ENCODE peak calls at places on chromosomes 3 and 15, in six cellular contexts. T is K562, L is H1, C is HepG2, E is GM12891, V is GM12878. Y is an unnamed sample.

GRCh38 chr15:62547584-62547983 is 382.5 kb upstream of the C2CD4B start:
- DNase-seq in L (no peak), E (no peak), V (no peak), C (no peak), T (no peak), Y (no peak)

GRCh38 chr3:151282921-151283320 is 4.6 kb upstream of the P2RY14 start:
- DNase-seq in E (peak), V (no peak), L (no peak), T (peak), C (peak), Y (peak)

GRCh38 chr15:80199869-80200268 is 47.1 kb downstream of the FAH start:
- DNase-seq in L (no peak), C (no peak), V (no peak), T (no peak), E (no peak), Y (no peak)

GRCh38 chr3:165669967-165670366 is 167.3 kb downstream of the BCHE start:
- DNase-seq in V (no peak), T (no peak), L (no peak), C (no peak), E (no peak), Y (no peak)

GRCh38 chr15:42679285-42680141 is 57.4 kb downstream of the CDAN1 start:
- DNase-seq in C (no peak), E (no peak), V (no peak), T (no peak), L (no peak), Y (no peak)

GRCh38 chr3:51948016-51948580 is 5.9 kb downstream of the PARP3 start:
- DNase-seq in T (no peak), L (no peak), V (no peak), C (no peak), E (no peak), Y (no peak)

GRCh38 chr3:53551324-53551723 is 56.9 kb downstream of the CACNA1D start:
- DNase-seq in E (no peak), L (no peak), T (no peak), V (no peak), C (no peak), Y (no peak)

GRCh38 chr3:197749315-197749600 is 425 bp upstream of the FYTTD1 start:
- DNase-seq in V (no peak), C (no peak), E (peak), T (peak), L (no peak), Y (no peak)

GRCh38 chr15:53658827-53659226 is 100.6 kb downstream of the WDR72 start:
- DNase-seq in T (no peak), E (no peak), C (no peak), L (no peak), V (no peak), Y (no peak)

GRCh38 chr3:63279442-63279841 is 1.3 kb downstream of the SYNPR start:
- DNase-seq in E (no peak), C (no peak), V (no peak), T (no peak), L (no peak), Y (no peak)

GRCh38 chr15:58383876-58384275 is 47.9 kb upstream of the LIPC start:
- DNase-seq in L (peak), V (no peak), C (no peak), E (no peak), T (no peak), Y (no peak)

DNA sequence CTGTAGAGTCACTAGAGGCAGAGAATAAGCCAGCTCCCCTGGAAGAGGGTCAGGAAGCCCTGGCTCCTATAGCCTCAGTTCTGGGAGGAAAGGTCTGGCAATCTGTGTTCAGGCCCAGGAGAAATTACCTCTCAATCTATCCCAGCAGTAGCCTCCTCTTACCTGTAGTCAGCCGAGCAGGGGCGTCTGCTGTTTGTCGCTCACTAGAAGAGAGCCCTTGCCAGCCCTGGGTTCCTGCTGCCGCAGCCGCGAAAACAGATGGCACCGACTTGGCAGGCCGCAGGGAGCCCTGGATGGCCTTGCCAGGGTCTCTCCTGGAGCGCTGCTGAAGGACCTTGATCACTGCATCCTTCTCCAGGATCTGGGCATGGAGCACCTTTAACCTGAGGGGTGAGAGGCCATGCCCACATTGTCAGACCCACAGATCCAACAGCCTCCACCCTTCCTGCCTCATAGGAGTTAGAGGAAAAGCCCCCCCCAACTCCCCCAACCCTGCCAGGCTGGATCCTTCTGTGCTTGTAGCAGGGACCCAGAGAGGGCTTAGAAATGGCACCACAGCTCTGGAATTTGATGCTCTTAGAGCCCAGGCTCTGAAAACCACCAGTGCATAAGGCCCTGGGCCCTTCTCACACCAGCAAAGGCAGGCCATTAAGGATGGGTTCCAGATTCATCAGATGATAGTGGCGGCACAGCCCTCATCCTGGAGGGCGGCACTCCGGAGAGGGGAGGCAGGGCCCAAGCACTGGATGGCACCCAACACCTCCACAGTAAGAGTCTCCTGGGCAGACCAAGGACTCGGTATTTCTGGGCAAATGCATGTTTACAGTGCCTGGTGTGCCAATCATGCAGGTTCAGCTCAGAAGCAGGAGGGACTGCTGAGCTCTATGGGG is 14.9 kb downstream of the AMOTL2 start:
- DNase-seq in L (no peak), C (no peak), V (no peak), T (no peak), E (no peak), Y (no peak)
- TF ChIP-seq POLR2A in L (no peak), C (no peak), V (no peak), T (no peak), E (no peak), Y (no peak)

GRCh38 chr3:194606163-194606562 is 27.1 kb downstream of the TMEM44 start:
- DNase-seq in V (no peak), E (no peak), T (no peak), C (no peak), L (no peak), Y (no peak)
- TF ChIP-seq TAF1 in V (no peak), E (no peak), T (no peak), C (no peak), L (no peak), Y (no peak)

DNA sequence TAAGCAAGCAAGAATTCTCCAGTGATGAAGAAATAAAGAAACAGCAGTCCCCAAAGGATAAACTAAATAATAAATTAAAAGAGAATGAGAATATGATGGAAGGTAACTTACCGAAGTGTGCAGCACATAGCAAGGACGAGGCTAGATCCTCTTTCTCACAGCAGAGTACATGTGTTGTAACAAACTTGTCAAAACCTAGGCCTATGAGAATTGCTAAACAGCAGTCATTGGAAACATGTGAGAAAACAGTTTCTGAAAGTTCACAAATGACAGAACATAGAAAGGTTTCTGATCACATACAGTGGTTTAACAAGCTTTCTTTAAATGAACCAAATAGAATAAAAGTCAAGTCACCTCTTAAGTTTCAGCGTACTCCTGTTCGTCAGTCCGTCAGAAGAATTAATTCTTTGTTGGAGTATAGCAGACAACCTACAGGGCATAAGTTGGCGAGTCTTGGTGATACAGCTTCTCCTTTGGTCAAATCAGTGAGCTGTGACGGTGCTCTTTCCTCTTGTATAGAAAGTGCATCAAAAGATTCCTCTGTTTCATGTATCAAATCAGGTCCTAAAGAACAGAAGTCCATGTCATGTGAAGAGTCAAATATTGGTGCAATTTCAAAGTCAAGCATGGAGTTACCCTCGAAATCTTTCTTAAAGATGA is 4.5 kb upstream of the SCG5 start:
- DNase-seq in L (no peak), T (no peak), E (no peak), V (no peak), C (no peak), Y (no peak)
- TF ChIP-seq POLR2A in L (no peak), T (no peak), E (no peak), V (no peak), C (no peak), Y (peak)

DNA sequence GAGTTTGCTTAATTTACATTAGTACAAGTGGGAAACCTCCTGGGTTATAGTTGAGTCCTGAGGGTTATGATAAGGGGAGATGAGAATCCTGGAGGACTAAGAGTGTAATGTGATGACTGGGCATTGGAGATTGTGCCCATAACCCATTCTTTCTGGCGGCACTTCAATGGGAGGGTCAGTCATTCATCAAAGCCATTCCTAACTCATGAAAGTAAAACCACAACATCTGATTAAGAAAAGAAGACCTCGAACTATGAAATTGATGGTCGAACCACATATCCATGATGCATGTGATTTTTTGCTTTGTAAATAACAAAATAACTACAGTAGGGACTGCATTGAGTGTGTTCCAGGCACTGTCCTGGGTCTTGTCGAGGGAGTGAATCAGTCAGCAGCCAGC is 215.1 kb downstream of the SHQ1 start:
- DNase-seq in C (no peak), E (no peak), L (no peak), V (no peak), T (no peak), Y (no peak)
- TF ChIP-seq TAF1 in C (no peak), E (no peak), L (no peak), V (no peak), T (no peak), Y (no peak)

GRCh38 chr3:49553690-49554634 is at the start of gene BSN:
- DNase-seq in T (peak), V (peak), L (peak), E (peak), C (peak), Y (peak)
- TF ChIP-seq POLR2A in T (peak), V (no peak), L (no peak), E (no peak), C (peak), Y (no peak)

GRCh38 chr3:149715247-149715646 is 37.0 kb downstream of the COMMD2 start:
- DNase-seq in T (no peak), L (no peak), V (no peak), C (no peak), E (no peak), Y (no peak)

GRCh38 chr3:149717391-149718056 is 34.8 kb downstream of the COMMD2 start:
- DNase-seq in V (no peak), E (no peak), T (peak), L (no peak), C (peak), Y (no peak)

GRCh38 chr3:149716984-149717383 is 35.3 kb downstream of the COMMD2 start:
- DNase-seq in V (no peak), T (no peak), C (no peak), L (no peak), E (no peak), Y (no peak)

DNA sequence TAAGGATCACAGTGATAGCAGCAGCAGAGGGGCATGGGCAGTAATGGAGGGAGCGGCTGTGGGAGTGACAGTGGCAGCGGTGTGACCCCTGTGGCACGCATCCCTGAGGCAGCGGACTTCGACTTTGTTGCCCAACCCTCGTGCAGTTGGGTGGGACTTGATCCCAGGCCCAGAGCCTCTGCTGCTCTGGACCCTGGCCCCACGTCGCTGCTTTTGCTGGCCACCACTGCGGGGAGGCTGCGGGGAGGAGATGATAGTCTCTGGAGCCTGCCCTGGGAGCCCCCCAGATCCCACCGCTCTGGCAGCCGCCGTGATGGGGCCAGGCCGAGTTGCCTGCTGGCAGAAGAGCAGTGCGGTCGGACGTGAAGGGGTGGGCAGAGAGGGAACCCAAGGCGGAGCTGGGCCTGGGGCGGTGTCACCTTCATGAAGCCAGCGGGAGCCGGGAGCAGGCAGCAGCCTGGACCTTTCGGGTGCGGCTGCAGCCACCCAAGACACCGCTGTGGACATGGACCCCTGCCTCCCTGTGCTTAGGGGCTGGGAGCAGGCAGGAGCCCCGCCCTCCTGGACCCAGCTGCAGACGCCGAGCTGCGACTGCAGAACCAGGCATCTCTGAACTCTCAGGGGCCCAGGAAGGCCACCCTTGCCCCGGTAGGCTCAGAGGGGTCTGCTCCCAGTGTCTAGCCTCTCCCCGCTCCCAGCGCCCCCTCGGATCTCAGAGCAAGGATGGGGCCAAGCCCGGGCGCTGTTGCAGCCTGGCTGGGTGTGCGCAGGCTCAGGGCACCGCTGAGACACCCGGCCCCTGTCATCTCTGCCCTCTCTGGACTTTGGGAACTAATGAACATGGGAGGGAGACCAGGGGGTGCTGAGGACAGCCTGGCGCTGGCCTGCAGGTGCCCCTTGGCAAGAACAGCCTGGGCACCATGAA is 38.3 kb downstream of the COMMD2 start:
- DNase-seq in V (no peak), T (no peak), C (peak), L (no peak), E (no peak), Y (no peak)
- TF ChIP-seq TAF1 in V (no peak), T (no peak), C (no peak), L (no peak), E (no peak), Y (no peak)

Y was measured in GM12892.